ENCODE peak calls at places on chromosomes 4 and X, in ten cellular contexts. O is cardiac muscle cell; U is NCI-H1417; L is GM23248; F is colonic mucosa; Q is NCI-H2227 treated with DMSO at 0.1 percent for 48 hours; C is HFFc6; A is activated effector memory CD4-positive, alpha-beta T cell treated with Interleukin-2 at 50 U/mL for 16 hours; T is SHP77; S is HepG2. J is an unnamed sample.

GRCh38 chrX:134542485-134542884 is 82.5 kb downstream of the HPRT1 start:
- DNase-seq in U (no peak), Q (peak), C (peak), S (no peak), F (no peak), A (no peak), T (no peak), O (peak), L (peak), J (peak)

GRCh38 chrX:73987166-73987565 is 316.8 kb upstream of the ZCCHC13 start:
- DNase-seq in O (no peak), U (no peak), L (no peak), T (no peak), Q (no peak), S (no peak), F (no peak), C (no peak), A (no peak), J (no peak)

GRCh38 chr4:84499065-84499982 is at the start of gene NKX6-1:
- DNase-seq in U (peak), O (peak), S (no peak), F (peak), T (no peak), L (peak), C (no peak), Q (peak), A (no peak), J (peak)

GRCh38 chrX:153494541-153495361 is at the start of gene BGN:
- DNase-seq in T (no peak), L (peak), C (peak), F (no peak), Q (peak), U (peak), A (no peak), O (peak), S (peak), J (no peak)

GRCh38 chrX:106564986-106565385 is 46.8 kb upstream of the RADX start:
- DNase-seq in L (no peak), T (no peak), C (no peak), S (no peak), Q (no peak), O (no peak), A (no peak), U (no peak), F (no peak), J (no peak)

GRCh38 chr4:128288689-128289106 is 1.1 kb upstream of the PGRMC2 start:
- DNase-seq in C (no peak), U (peak), A (no peak), F (peak), O (peak), S (no peak), Q (peak), L (no peak), T (peak), J (no peak)

GRCh38 chr4:42655248-42655647 is 1.7 kb downstream of the ATP8A1 start:
- DNase-seq in F (no peak), O (no peak), C (no peak), U (no peak), S (no peak), L (peak), A (no peak), T (no peak), Q (no peak), J (no peak)

GRCh38 chrX:102126863-102127262 is 1.4 kb downstream of the TCEAL2 start:
- DNase-seq in O (no peak), U (no peak), S (no peak), T (no peak), A (no peak), L (no peak), Q (no peak), C (no peak), F (no peak), J (no peak)

GRCh38 chrX:40207626-40208025 is 109.9 kb upstream of the BCOR start:
- DNase-seq in T (no peak), O (no peak), Q (no peak), L (peak), A (no peak), F (no peak), S (no peak), C (peak), U (no peak), J (no peak)

GRCh38 chr4:71713611-71714203 is 70.2 kb downstream of the GC start:
- DNase-seq in A (no peak), Q (no peak), T (peak), L (peak), C (peak), U (peak), O (peak), S (peak), F (no peak), J (peak)

GRCh38 chr4:150078041-150078995 is at the start of gene DCLK2:
- DNase-seq in S (no peak), O (peak), L (peak), C (peak), T (peak), U (peak), F (peak), A (no peak), Q (peak), J (peak)

GRCh38 chr4:74444891-74445642 is at the start of gene AREG:
- DNase-seq in S (peak), Q (no peak), F (peak), L (peak), U (peak), T (no peak), O (peak), C (peak), A (peak), J (no peak)

GRCh38 chr4:150501983-150502382 is 80.0 kb upstream of the MAB21L2 start:
- DNase-seq in Q (no peak), S (no peak), U (no peak), C (peak), A (no peak), O (no peak), L (peak), T (no peak), F (no peak), J (no peak)

GRCh38 chrX:56745019-56745418 is 16.0 kb downstream of the NBDY start:
- DNase-seq in Q (no peak), S (peak), F (no peak), L (peak), C (peak), U (no peak), T (no peak), A (no peak), O (peak), J (no peak)

GRCh38 chr4:8599657-8600056 is 7.1 kb downstream of the CPZ start:
- DNase-seq in F (no peak), L (peak), T (no peak), S (no peak), Q (no peak), A (no peak), O (peak), C (peak), U (no peak), J (no peak)

GRCh38 chr4:153676984-153677383 is 7.1 kb upstream of the TLR2 start:
- DNase-seq in O (peak), C (peak), U (no peak), S (no peak), T (no peak), F (no peak), L (peak), Q (no peak), A (no peak), J (no peak)

GRCh38 chrX:34873500-34874225 is 68.9 kb upstream of the FAM47B start:
- DNase-seq in S (no peak), A (no peak), C (no peak), T (no peak), Q (no peak), U (no peak), O (peak), F (no peak), L (no peak), J (no peak)

GRCh38 chrX:119828446-119828845 is 24.3 kb downstream of the UPF3B start:
- DNase-seq in Q (no peak), A (no peak), U (no peak), L (no peak), F (no peak), O (no peak), C (no peak), T (no peak), S (no peak), J (no peak)

GRCh38 chrX:46477435-46477834 is 67.8 kb downstream of the ZNF674 start:
- DNase-seq in S (no peak), A (no peak), T (no peak), O (peak), F (no peak), U (no peak), L (peak), C (no peak), Q (no peak), J (no peak)

GRCh38 chr4:98657531-98658286 is 702 bp downstream of the TSPAN5 start:
- DNase-seq in Q (peak), T (peak), S (no peak), C (peak), F (peak), L (peak), A (peak), O (peak), U (peak), J (no peak)

GRCh38 chr4:124754671-124755070 is 42.1 kb upstream of the ANKRD50 start:
- DNase-seq in Q (no peak), S (no peak), F (no peak), A (no peak), U (no peak), O (no peak), C (no peak), T (no peak), L (peak), J (no peak)

GRCh38 chr4:7135389-7135746 is 57.0 kb upstream of the SORCS2 start:
- DNase-seq in A (no peak), U (no peak), C (peak), S (no peak), T (peak), Q (no peak), L (peak), F (no peak), O (peak), J (no peak)

GRCh38 chrX:45142185-45142584 is 58.5 kb downstream of the DIPK2B start:
- DNase-seq in F (no peak), O (no peak), Q (no peak), C (no peak), S (no peak), A (no peak), L (no peak), U (no peak), T (no peak), J (no peak)

GRCh38 chrX:49627030-49627777 is 28.4 kb downstream of the GAGE1 start:
- DNase-seq in A (no peak), S (peak), L (peak), Q (no peak), U (peak), C (no peak), T (no peak), F (no peak), O (peak), J (no peak)

GRCh38 chr4:157713342-157713741 is 459.5 kb downstream of the GASK1B start:
- DNase-seq in Q (no peak), S (no peak), T (peak), C (no peak), A (no peak), O (no peak), L (no peak), F (no peak), U (no peak), J (no peak)

GRCh38 chrX:130098202-130098552 is 12.1 kb downstream of the ELF4 start:
- DNase-seq in F (no peak), S (no peak), C (no peak), O (no peak), A (no peak), T (no peak), U (no peak), Q (no peak), L (no peak), J (no peak)

J was measured in NCI-H2107.